ENCODE peak calls at places on chromosome 7, in eight cellular contexts. T, M, Z, I, J, S, K and Q are unnamed samples.

GRCh38 chr7:118052330-118052729 is 131.6 kb upstream of the LSM8 start:
- DNase-seq in T (no peak), M (peak), Z (no peak), I (no peak), J (peak), S (no peak), K (no peak), Q (no peak)

GRCh38 chr7:159195926-159196325 is 51.3 kb upstream of the VIPR2 start:
- DNase-seq in T (no peak), M (no peak), Z (no peak), I (no peak), J (no peak), S (no peak), K (no peak), Q (no peak)

GRCh38 chr7:13447637-13448036 is 541.8 kb downstream of the ETV1 start:
- DNase-seq in T (no peak), M (no peak), Z (no peak), I (no peak), J (no peak), S (no peak), K (no peak), Q (no peak)

GRCh38 chr7:108059526-108059925 is 56.6 kb upstream of the LAMB1 start:
- DNase-seq in T (no peak), M (no peak), Z (no peak), I (no peak), J (no peak), S (no peak), K (peak), Q (no peak)

GRCh38 chr7:8258734-8259133 is 3.2 kb downstream of the ICA1 start:
- DNase-seq in T (no peak), M (no peak), Z (no peak), I (no peak), J (no peak), S (no peak), K (no peak), Q (no peak)

GRCh38 chr7:17009007-17009719 is 127.4 kb upstream of the AGR3 start:
- DNase-seq in T (peak), M (no peak), Z (peak), I (no peak), J (no peak), S (no peak), K (peak), Q (peak)

GRCh38 chr7:43199761-43200160 is 87.3 kb downstream of the HECW1 start:
- DNase-seq in T (no peak), M (no peak), Z (no peak), I (no peak), J (no peak), S (no peak), K (no peak), Q (no peak)

GRCh38 chr7:74083117-74083876 is at the start of gene LIMK1:
- DNase-seq in T (peak), M (peak), Z (peak), I (peak), J (peak), S (peak), K (peak), Q (no peak)

GRCh38 chr7:8037151-8037550 is 68.6 kb downstream of the GLCCI1 start:
- DNase-seq in T (no peak), M (no peak), Z (no peak), I (no peak), J (no peak), S (no peak), K (no peak), Q (no peak)

GRCh38 chr7:15326044-15326644 is 235.7 kb downstream of the AGMO start:
- DNase-seq in T (peak), M (peak), Z (peak), I (no peak), J (peak), S (peak), K (peak), Q (no peak)

GRCh38 chr7:138781004-138781403 is 16.8 kb upstream of the TMEM213 start:
- DNase-seq in T (no peak), M (no peak), Z (no peak), I (no peak), J (no peak), S (no peak), K (no peak), Q (no peak)

GRCh38 chr7:37342665-37343471 is 105.8 kb downstream of the ELMO1 start:
- DNase-seq in T (peak), M (no peak), Z (no peak), I (no peak), J (no peak), S (no peak), K (no peak), Q (peak)

GRCh38 chr7:116538138-116538537 is 13.3 kb downstream of the CAV1 start:
- DNase-seq in T (no peak), M (no peak), Z (no peak), I (no peak), J (no peak), S (no peak), K (no peak), Q (no peak)

GRCh38 chr7:112452102-112452888 is 2.0 kb downstream of the IFRD1 start:
- DNase-seq in T (peak), M (peak), Z (peak), I (peak), J (peak), S (peak), K (peak), Q (no peak)

GRCh38 chr7:6395898-6396582 is 51.7 kb downstream of the DAGLB start:
- DNase-seq in T (no peak), M (peak), Z (no peak), I (peak), J (no peak), S (no peak), K (no peak), Q (no peak)

GRCh38 chr7:70693690-70694356 is 438.1 kb upstream of the GALNT17 start:
- DNase-seq in T (peak), M (peak), Z (peak), I (peak), J (peak), S (peak), K (peak), Q (no peak)

GRCh38 chr7:96090756-96091155 is 231.1 kb downstream of the SLC25A13 start:
- DNase-seq in T (no peak), M (no peak), Z (no peak), I (no peak), J (no peak), S (no peak), K (no peak), Q (no peak)

GRCh38 chr7:13067036-13067435 is 379.6 kb downstream of the ARL4A start:
- DNase-seq in T (no peak), M (no peak), Z (peak), I (no peak), J (peak), S (no peak), K (no peak), Q (no peak)

GRCh38 chr7:111388912-111389311 is 173.4 kb downstream of the IMMP2L start:
- DNase-seq in T (peak), M (no peak), Z (no peak), I (no peak), J (no peak), S (no peak), K (peak), Q (peak)

GRCh38 chr7:52260046-52260665 is 775.3 kb upstream of the POM121L12 start:
- DNase-seq in T (no peak), M (peak), Z (peak), I (no peak), J (peak), S (no peak), K (no peak), Q (no peak)
- TF ChIP-seq CTCF in T (no peak), M (no peak), Z (peak), I (no peak), J (peak), S (no peak), K (no peak), Q (no peak)

GRCh38 chr7:91852263-91852741 is 28.2 kb downstream of the MTERF1 start:
- DNase-seq in T (peak), M (peak), Z (peak), I (no peak), J (peak), S (peak), K (peak), Q (peak)
- TF ChIP-seq CTCF in T (no peak), M (peak), Z (peak), I (no peak), J (peak), S (peak), K (no peak), Q (peak)

GRCh38 chr7:98831641-98832221 is 38.1 kb downstream of the TMEM130 start:
- DNase-seq in T (no peak), M (no peak), Z (no peak), I (no peak), J (peak), S (peak), K (peak), Q (no peak)
- TF ChIP-seq CTCF in T (peak), M (peak), Z (peak), I (no peak), J (peak), S (peak), K (peak), Q (peak)

DNA sequence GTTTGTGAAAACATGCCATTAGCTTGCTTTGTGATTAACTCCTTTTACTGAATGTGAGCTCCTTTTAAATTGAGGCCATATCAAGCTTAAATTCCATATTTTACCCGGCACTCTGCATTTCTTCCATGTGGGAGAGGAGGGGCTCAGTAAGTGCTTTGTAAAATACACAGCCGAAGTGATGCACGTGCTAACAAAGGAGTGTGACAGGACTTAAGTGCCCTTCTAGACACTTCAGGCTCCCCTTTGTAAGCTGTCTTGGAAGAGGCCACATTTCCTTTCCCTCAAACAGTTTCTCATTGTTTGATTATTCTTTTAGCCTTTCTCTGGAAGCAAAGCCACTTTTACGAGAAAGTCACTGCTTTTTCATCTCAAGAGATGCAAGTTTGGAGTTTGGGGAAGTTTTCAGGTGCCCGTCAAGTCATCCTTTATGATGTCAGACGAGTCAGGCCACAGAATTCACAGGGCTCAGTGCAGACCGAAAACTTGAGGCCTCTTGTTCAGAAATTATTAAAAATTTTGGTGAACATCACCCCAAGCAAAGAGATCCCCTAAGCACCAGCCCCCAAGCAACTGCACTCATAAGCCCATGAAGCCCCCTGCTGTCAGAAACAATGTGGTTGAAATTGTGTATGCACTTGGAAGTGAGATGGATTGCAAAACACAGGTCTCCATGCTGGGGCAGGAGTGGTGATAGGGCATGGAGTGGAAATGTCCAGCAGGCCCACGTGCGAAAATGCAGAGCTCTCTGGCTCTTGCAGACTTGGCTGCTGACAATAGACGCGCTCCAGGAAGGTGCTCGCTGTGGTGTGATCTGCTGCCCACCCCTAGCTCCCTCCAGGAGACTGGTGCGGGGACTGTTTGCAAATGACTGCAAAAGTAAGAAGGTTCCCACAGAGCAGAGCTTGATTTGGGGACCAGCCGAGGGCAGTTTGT is 11.5 kb downstream of the IKZF1 start:
- DNase-seq in T (no peak), M (peak), Z (no peak), I (no peak), J (no peak), S (no peak), K (no peak), Q (no peak)
- TF ChIP-seq CTCF in T (no peak), M (no peak), Z (no peak), I (no peak), J (no peak), S (no peak), K (no peak), Q (peak)

DNA sequence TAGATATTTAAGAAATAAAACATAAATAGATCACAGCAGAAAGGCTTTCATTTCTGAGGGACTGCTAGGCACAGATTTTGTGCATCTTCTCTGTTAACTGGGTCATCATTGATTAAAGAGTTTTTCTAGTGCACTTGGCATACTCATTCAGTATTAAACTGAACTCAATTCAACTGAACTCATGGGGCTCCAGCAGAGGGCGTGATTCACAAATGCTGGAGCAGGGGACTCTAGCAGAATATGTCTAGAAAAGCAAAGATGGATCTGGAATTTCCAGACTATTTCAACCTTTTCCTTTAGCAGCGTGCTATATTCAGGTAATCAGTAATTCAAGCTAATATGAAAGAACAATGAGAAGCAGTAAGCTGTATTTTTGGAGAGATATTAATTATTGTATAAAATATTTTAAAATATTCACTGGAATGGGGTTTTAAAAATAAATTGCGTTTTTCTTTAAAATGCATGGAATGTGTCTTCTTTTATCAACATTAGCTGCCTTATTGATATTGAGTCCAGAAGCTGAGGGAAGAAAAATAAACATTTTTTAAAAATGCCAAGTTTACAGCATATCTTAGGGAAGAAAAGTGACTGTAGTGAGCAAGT is 296.8 kb upstream of the CACNA2D1 start:
- DNase-seq in T (peak), M (peak), Z (peak), I (no peak), J (peak), S (peak), K (peak), Q (no peak)
- TF ChIP-seq CTCF in T (peak), M (peak), Z (peak), I (no peak), J (peak), S (peak), K (peak), Q (peak)

GRCh38 chr7:562789-563628 is 43.4 kb upstream of the PDGFA start:
- DNase-seq in T (no peak), M (no peak), Z (no peak), I (no peak), J (no peak), S (no peak), K (no peak), Q (no peak)

GRCh38 chr7:562394-562675 is 42.7 kb upstream of the PDGFA start:
- DNase-seq in T (no peak), M (no peak), Z (no peak), I (no peak), J (no peak), S (no peak), K (no peak), Q (no peak)

GRCh38 chr7:559396-559705 is 39.7 kb upstream of the PDGFA start:
- DNase-seq in T (no peak), M (no peak), Z (no peak), I (no peak), J (no peak), S (no peak), K (no peak), Q (no peak)

GRCh38 chr7:561631-562393 is 42.2 kb upstream of the PDGFA start:
- DNase-seq in T (no peak), M (no peak), Z (no peak), I (no peak), J (no peak), S (no peak), K (no peak), Q (no peak)

GRCh38 chr7:560966-561630 is 41.5 kb upstream of the PDGFA start:
- DNase-seq in T (no peak), M (no peak), Z (no peak), I (no peak), J (no peak), S (no peak), K (no peak), Q (no peak)
- TF ChIP-seq CTCF in T (no peak), M (no peak), Z (no peak), I (no peak), J (no peak), S (no peak), K (no peak), Q (no peak)

GRCh38 chr7:21526007-21526406 is 16.8 kb upstream of the DNAH11 start:
- DNase-seq in T (no peak), M (no peak), Z (no peak), I (no peak), J (no peak), S (no peak), K (peak), Q (no peak)
- TF ChIP-seq CTCF in T (no peak), M (peak), Z (peak), I (no peak), J (peak), S (peak), K (peak), Q (peak)

GRCh38 chr7:78018541-78019456 is 220.2 kb downstream of the PHTF2 start:
- DNase-seq in T (no peak), M (no peak), Z (no peak), I (peak), J (peak), S (peak), K (peak), Q (no peak)
- TF ChIP-seq CTCF in T (no peak), M (no peak), Z (no peak), I (no peak), J (no peak), S (peak), K (peak), Q (no peak)

GRCh38 chr7:41733063-41733398 is 30.1 kb upstream of the INHBA start:
- DNase-seq in T (no peak), M (no peak), Z (no peak), I (no peak), J (no peak), S (no peak), K (peak), Q (no peak)

GRCh38 chr7:41731486-41732278 is 28.8 kb upstream of the INHBA start:
- DNase-seq in T (peak), M (no peak), Z (no peak), I (no peak), J (no peak), S (no peak), K (no peak), Q (peak)

GRCh38 chr7:41730668-41731067 is 27.8 kb upstream of the INHBA start:
- DNase-seq in T (no peak), M (no peak), Z (peak), I (no peak), J (no peak), S (no peak), K (no peak), Q (no peak)

DNA sequence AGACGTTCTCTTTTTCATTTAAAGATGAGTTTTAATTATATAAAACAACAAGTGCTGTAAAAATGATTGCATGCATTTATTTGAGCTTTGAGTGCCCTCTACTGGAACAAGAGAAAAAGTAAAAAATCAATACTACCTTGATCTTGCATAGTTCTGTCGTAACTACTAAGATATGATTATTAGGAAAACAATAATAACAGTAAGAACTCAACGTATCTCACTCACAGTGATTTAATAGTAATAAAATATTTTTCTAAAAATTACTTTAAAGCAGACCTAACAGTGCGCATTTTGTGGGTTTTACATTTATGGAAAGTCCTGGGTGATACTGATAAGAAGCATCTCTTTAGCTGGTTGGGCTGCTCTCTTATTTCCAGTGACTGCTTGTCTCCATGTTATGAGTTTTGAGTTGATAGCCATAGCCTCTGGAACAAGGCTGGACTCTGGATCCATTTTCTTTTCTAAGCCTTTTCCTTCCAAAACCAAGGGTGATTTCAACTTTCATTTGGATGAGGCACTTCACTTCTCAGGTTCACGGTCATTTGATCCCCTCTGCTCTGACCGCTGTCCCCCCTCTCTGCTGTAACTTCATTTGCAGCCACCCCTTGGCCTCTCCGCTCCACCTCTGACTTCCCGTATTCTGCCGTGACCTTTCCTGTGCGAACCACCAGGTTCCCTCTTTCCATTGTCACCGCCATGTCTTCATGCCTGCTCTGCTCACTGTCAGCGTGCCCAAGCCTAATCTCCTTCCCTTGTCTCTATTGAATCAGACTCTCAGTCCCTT is 29.6 kb upstream of the INHBA start:
- DNase-seq in T (no peak), M (no peak), Z (no peak), I (no peak), J (peak), S (no peak), K (peak), Q (no peak)
- TF ChIP-seq CTCF in T (no peak), M (peak), Z (peak), I (peak), J (peak), S (peak), K (peak), Q (no peak)